ENCODE peak calls at places on chromosomes 13 and 19, in seven cellular contexts. U is testis, X is AG09319, P is body of pancreas, A is glutamatergic neuron, E is foreskin keratinocyte, R is A549. V is an unnamed sample.

GRCh38 chr19:30338878-30339623 is 33.1 kb upstream of the ZNF536 start:
- DNase-seq in U (no peak), X (no peak), P (no peak), A (no peak), E (no peak), R (no peak), V (no peak)

GRCh38 chr13:111907341-111907880 is 159.5 kb upstream of the SOX1 start:
- DNase-seq in U (no peak), X (no peak), P (no peak), A (no peak), E (no peak), R (no peak), V (no peak)

GRCh38 chr13:73835138-73835721 is 299.0 kb downstream of the KLF12 start:
- DNase-seq in U (no peak), X (no peak), P (no peak), A (no peak), E (peak), R (peak), V (peak)

GRCh38 chr19:5372572-5373200 is 32.1 kb upstream of the PTPRS start:
- DNase-seq in U (no peak), X (no peak), P (no peak), A (no peak), E (no peak), R (no peak), V (no peak)

GRCh38 chr19:45498411-45499195 is at the start of gene PPM1N:
- DNase-seq in U (no peak), X (no peak), P (no peak), A (peak), E (no peak), R (no peak), V (peak)

GRCh38 chr13:45179428-45179827 is 21.4 kb downstream of the KCTD4 start:
- DNase-seq in U (no peak), X (no peak), P (no peak), A (no peak), E (no peak), R (peak), V (no peak)

GRCh38 chr13:40682449-40683240 is 16.2 kb upstream of the FOXO1 start:
- DNase-seq in U (no peak), X (no peak), P (no peak), A (no peak), E (no peak), R (peak), V (peak)

GRCh38 chr19:5672708-5673459 is 7.4 kb downstream of the MICOS13 start:
- DNase-seq in U (no peak), X (no peak), P (no peak), A (no peak), E (no peak), R (no peak), V (no peak)

GRCh38 chr19:12720851-12721655 is 2.7 kb downstream of the TNPO2 start:
- DNase-seq in U (peak), X (no peak), P (peak), A (peak), E (peak), R (no peak), V (no peak)

GRCh38 chr13:76383671-76384461 is 502.3 kb downstream of the KCTD12 start:
- DNase-seq in U (peak), X (peak), P (no peak), A (no peak), E (peak), R (peak), V (no peak)

GRCh38 chr19:49224856-49225255 is 67.3 kb downstream of the TRPM4 start:
- DNase-seq in U (peak), X (no peak), P (peak), A (peak), E (peak), R (peak), V (peak)

GRCh38 chr19:18488838-18489626 is 32.8 kb downstream of the ELL start:
- DNase-seq in U (peak), X (no peak), P (peak), A (peak), E (no peak), R (peak), V (no peak)

GRCh38 chr13:76043882-76044281 is 407.8 kb downstream of the LMO7 start:
- DNase-seq in U (no peak), X (no peak), P (no peak), A (no peak), E (peak), R (no peak), V (peak)

GRCh38 chr19:56567274-56568120 is at the start of gene ZNF470:
- DNase-seq in U (peak), X (peak), P (peak), A (peak), E (peak), R (peak), V (peak)

GRCh38 chr19:9430444-9430843 is 4.9 kb downstream of the ZNF266 start:
- DNase-seq in U (no peak), X (no peak), P (no peak), A (no peak), E (no peak), R (no peak), V (no peak)

DNA sequence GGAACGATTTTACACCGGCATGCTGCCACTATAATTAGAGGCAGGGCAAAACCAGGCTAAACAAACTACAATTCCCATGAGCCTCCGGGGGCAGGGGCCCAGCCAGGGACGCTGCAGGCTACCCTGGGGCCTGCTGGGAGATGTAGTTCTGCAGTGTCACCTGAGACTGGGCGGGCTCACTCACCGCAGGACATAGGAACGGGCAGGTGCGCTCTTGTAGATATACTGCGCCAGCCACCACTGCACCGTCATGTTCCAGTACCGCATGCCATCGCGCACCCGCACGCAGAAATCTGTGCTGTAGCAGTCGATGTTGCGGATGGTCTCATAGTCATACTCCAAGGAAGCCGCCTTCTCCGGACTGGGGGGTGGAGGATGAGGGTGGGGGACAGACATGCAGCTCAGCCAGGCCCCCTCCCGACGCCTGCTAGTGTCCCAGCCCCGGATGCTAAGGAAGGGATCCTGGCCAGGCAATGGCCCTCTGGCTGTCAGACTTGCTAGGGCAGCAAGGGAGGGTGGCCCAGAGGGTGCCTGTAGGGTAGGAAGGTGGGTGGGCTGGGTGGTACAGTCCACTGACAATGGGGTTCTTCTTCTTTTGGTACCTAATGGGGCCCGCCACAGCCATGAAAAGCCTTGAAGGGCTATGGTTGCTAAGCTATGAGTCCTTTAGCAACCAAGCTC is 5.8 kb upstream of the TMC4 start:
- DNase-seq in U (peak), X (no peak), P (peak), A (peak), E (no peak), R (no peak), V (no peak)
- TF ChIP-seq CTCF in U (no peak), X (no peak), P (no peak), A (no peak), E (no peak), R (no peak), V (no peak)

GRCh38 chr13:27955192-27955591 is 13.9 kb downstream of the CDX2 start:
- DNase-seq in U (no peak), X (no peak), P (no peak), A (no peak), E (no peak), R (no peak), V (no peak)

GRCh38 chr13:27952931-27953670 is 16.0 kb downstream of the CDX2 start:
- DNase-seq in U (peak), X (no peak), P (peak), A (no peak), E (no peak), R (no peak), V (peak)

GRCh38 chr13:27956576-27957300 is 12.4 kb downstream of the CDX2 start:
- DNase-seq in U (no peak), X (no peak), P (no peak), A (no peak), E (no peak), R (no peak), V (no peak)

GRCh38 chr13:27954406-27954851 is 14.7 kb downstream of the CDX2 start:
- DNase-seq in U (peak), X (no peak), P (peak), A (peak), E (no peak), R (peak), V (peak)

GRCh38 chr13:27953671-27954405 is 15.3 kb downstream of the CDX2 start:
- DNase-seq in U (peak), X (peak), P (peak), A (peak), E (peak), R (peak), V (peak)
- TF ChIP-seq CTCF in U (peak), X (peak), P (peak), A (peak), E (peak), R (peak), V (peak)

DNA sequence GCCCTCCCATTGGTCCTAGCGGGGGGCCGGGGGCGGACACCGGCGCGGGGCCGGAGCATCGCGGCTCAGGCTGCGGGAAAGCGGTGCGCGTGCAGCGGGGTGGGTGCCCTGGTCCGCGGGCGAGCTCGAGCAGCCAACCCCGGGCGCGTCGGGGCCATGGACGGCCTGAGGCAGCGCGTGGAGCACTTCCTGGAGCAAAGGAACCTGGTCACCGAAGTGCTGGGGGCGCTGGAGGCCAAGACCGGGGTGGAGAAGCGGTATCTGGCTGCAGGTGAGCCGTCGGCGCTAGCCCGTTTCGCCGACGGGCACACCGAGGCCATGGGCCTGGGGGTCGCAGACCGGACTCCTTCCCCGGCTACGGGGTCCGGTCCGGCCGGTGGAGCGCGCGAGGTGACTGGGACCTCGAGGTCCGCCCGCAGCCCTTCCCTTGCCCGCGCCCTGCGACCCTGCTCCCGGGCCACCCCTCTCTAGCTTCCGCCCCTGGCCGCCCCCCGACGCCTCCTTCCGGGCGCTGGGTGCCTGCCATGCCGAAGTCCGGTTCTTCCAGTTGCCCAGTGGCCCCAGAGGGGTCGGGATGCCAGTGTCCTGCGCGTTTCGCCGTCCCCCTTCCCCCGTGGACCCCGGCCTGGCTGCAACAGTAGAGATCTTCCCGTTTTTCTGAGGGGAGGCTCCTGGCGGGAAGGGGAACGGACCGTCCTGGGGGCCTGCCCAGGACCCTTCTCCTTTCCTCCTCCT is at the start of gene REEP6:
- DNase-seq in U (no peak), X (no peak), P (peak), A (no peak), E (no peak), R (no peak), V (no peak)
- TF ChIP-seq CTCF in U (no peak), X (no peak), P (no peak), A (no peak), E (peak), R (no peak), V (no peak)

GRCh38 chr13:46905249-46905648 is 8.4 kb upstream of the HTR2A start:
- DNase-seq in U (no peak), X (no peak), P (no peak), A (no peak), E (peak), R (peak), V (peak)
- TF ChIP-seq CTCF in U (no peak), X (peak), P (no peak), A (no peak), E (peak), R (no peak), V (peak)

GRCh38 chr19:38143847-38144246 is 80.2 kb downstream of the DPF1 start:
- DNase-seq in U (no peak), X (no peak), P (no peak), A (no peak), E (no peak), R (peak), V (peak)
- TF ChIP-seq CTCF in U (no peak), X (peak), P (no peak), A (no peak), E (peak), R (peak), V (peak)

GRCh38 chr13:51297556-51297955 is 41.9 kb upstream of the SERPINE3 start:
- DNase-seq in U (no peak), X (no peak), P (no peak), A (no peak), E (no peak), R (no peak), V (peak)
- TF ChIP-seq CTCF in U (no peak), X (no peak), P (no peak), A (no peak), E (peak), R (no peak), V (no peak)

DNA sequence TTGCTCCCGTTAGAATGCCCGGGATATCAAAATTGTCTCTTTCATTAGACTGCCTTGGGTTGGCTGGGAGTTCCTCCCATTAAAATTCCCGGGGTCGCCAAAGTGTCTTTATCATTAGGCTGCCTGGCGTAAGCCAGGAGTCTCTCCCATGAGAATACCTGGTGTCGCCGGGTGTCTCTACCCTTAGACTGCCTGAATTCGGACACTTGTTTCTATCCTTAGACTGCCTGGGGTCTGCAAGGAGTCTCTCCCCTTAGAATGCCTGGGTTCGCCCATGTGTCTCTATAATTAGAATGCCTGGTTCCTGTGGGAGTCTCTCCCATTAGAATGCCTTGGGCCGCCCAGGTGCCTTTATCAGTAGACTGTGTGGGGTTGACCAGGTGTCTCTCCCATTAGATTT is 1538.2 kb downstream of the UQCRFS1 start:
- DNase-seq in U (no peak), X (no peak), P (no peak), A (no peak), E (no peak), R (no peak), V (no peak)
- TF ChIP-seq CTCF in U (no peak), X (no peak), P (no peak), A (no peak), E (no peak), R (no peak), V (no peak)

GRCh38 chr19:15813916-15814315 is 1.5 kb downstream of the OR10H1 start:
- DNase-seq in U (no peak), X (no peak), P (no peak), A (no peak), E (no peak), R (no peak), V (peak)

GRCh38 chr19:15815306-15815705 is at the start of gene OR10H1:
- DNase-seq in U (no peak), X (no peak), P (peak), A (no peak), E (peak), R (no peak), V (no peak)

GRCh38 chr19:15810335-15810734 is 5.1 kb downstream of the OR10H1 start:
- DNase-seq in U (peak), X (no peak), P (peak), A (no peak), E (no peak), R (peak), V (peak)

GRCh38 chr19:15811476-15811875 is 4.0 kb downstream of the OR10H1 start:
- DNase-seq in U (no peak), X (no peak), P (no peak), A (no peak), E (no peak), R (no peak), V (no peak)

DNA sequence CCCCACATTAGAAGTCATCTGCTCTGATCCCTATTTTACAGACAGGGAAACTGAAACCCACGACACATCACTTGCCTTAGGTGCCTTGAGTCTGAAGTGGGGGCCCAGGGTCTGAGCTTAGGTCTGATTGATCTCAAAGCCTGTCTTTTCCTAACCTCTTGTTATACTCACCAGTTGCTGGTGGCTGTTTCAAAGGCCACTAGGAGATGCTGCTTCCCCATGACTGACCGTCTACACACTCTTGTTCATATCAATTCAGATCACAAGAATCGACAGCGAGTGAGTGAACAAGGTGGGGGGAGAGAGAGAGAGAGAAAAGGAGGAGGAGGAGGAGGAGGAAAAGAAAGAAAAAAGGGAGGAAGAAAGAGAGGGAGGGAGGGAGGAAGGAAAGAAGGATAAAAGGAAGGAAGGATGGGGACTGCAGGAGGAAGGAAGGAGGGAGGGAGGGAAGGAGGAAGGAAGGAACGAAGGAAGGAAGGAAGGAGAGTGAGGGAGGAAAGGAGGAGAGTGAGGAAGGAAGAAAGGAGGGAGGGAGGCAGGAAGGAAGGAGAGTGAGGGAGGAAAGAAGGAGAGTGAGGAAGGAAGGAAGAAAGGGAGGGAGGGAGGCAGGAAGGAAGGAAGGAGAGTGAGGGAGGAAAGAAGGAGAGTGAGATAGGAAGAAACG is 3.3 kb downstream of the OR10H1 start:
- DNase-seq in U (peak), X (no peak), P (no peak), A (no peak), E (peak), R (peak), V (peak)
- TF ChIP-seq CTCF in U (no peak), X (no peak), P (peak), A (no peak), E (peak), R (peak), V (peak)

GRCh38 chr13:112969692-112970338 is 801 bp downstream of the MCF2L start:
- DNase-seq in U (no peak), X (no peak), P (no peak), A (no peak), E (no peak), R (no peak), V (no peak)

GRCh38 chr13:112967666-112968379 is 1.2 kb upstream of the MCF2L start:
- DNase-seq in U (no peak), X (no peak), P (no peak), A (no peak), E (no peak), R (no peak), V (no peak)

GRCh38 chr13:112970552-112971287 is 1.7 kb downstream of the MCF2L start:
- DNase-seq in U (no peak), X (no peak), P (no peak), A (peak), E (no peak), R (no peak), V (no peak)

GRCh38 chr13:112968380-112968909 is 569 bp upstream of the MCF2L start:
- DNase-seq in U (peak), X (no peak), P (peak), A (peak), E (no peak), R (no peak), V (no peak)

GRCh38 chr13:112968910-112969691 is at the start of gene MCF2L:
- DNase-seq in U (peak), X (peak), P (peak), A (peak), E (no peak), R (peak), V (no peak)
- TF ChIP-seq CTCF in U (peak), X (peak), P (peak), A (peak), E (peak), R (no peak), V (no peak)